ENCODE peak calls at places on chromosomes 7 and 10, in four cellular contexts. J is right atrium auricular region, Z is dorsolateral prefrontal cortex, E is HepG2. Q is an unnamed sample.
A peak's percentile ranks its signal among the peaks of the same experiment; 100 is the strongest.

GRCh38 chr7:128790297-128791037 is 1.3 kb upstream of the CCDC136 start:
- DNase-seq in J (no peak), Z (no peak), E (no peak), Q (peak; percentile 66)

GRCh38 chr7:134062460-134062859 is 64.7 kb upstream of the LRGUK start:
- DNase-seq in J (no peak), Z (no peak), E (no peak), Q (no peak)

GRCh38 chr7:95469187-95469586 is 16.6 kb upstream of the ASB4 start:
- DNase-seq in J (no peak), Z (no peak), E (no peak), Q (no peak)

GRCh38 chr10:105797234-105797890 is 1156.3 kb downstream of the SORCS3 start:
- DNase-seq in J (no peak), Z (no peak), E (peak; percentile 8), Q (no peak)

GRCh38 chr7:37448057-37448636 is 517 bp downstream of the ELMO1 start:
- DNase-seq in J (no peak), Z (no peak), E (no peak), Q (no peak)

GRCh38 chr10:87503892-87504291 is 801 bp upstream of the MINPP1 start:
- DNase-seq in J (no peak), Z (no peak), E (peak; percentile 21), Q (no peak)

GRCh38 chr7:3092468-3092867 is 48.8 kb upstream of the CARD11 start:
- DNase-seq in J (peak; percentile 60), Z (no peak), E (no peak), Q (no peak)

GRCh38 chr10:49058341-49059255 is 56.7 kb downstream of the VSTM4 start:
- DNase-seq in J (no peak), Z (no peak), E (no peak), Q (peak; percentile 83)

GRCh38 chr7:23264916-23265458 is 18.4 kb downstream of the GPNMB start:
- DNase-seq in J (no peak), Z (no peak), E (no peak), Q (no peak)

GRCh38 chr10:50624866-50625491 is 1.2 kb upstream of the SGMS1 start:
- DNase-seq in J (peak; percentile 75), Z (peak; percentile 78), E (peak; percentile 81), Q (peak; percentile 93)

GRCh38 chr7:156423876-156424275 is 216.7 kb upstream of the RNF32 start:
- DNase-seq in J (no peak), Z (no peak), E (no peak), Q (no peak)

GRCh38 chr7:81277691-81278090 is 358.8 kb upstream of the SEMA3C start:
- DNase-seq in J (no peak), Z (no peak), E (no peak), Q (no peak)

GRCh38 chr7:114852275-114852674 is 69.6 kb upstream of the MDFIC start:
- DNase-seq in J (no peak), Z (no peak), E (no peak), Q (no peak)

GRCh38 chr7:1359051-1359400 is 100.2 kb downstream of the MICALL2 start:
- DNase-seq in J (no peak), Z (no peak), E (no peak), Q (no peak)

GRCh38 chr7:98731651-98732050 is 114.6 kb downstream of the NPTX2 start:
- DNase-seq in J (no peak), Z (no peak), E (no peak), Q (no peak)

GRCh38 chr7:142311876-142312275 is 54.0 kb upstream of the PRSS58 start:
- DNase-seq in J (no peak), Z (no peak), E (no peak), Q (peak; percentile 34)

GRCh38 chr10:47195274-47195885 is 104.6 kb upstream of the GDF10 start:
- DNase-seq in J (peak; percentile 26), Z (no peak), E (no peak), Q (peak; percentile 79)

GRCh38 chr10:29648114-29648982 is 13.6 kb upstream of the SVIL start:
- DNase-seq in J (no peak), Z (no peak), E (no peak), Q (no peak)

GRCh38 chr10:95319239-95319638 is 28.4 kb upstream of the PDLIM1 start:
- DNase-seq in J (no peak), Z (no peak), E (no peak), Q (no peak)

GRCh38 chr10:131888186-131888604 is 12.6 kb upstream of the PPP2R2D start:
- DNase-seq in J (no peak), Z (no peak), E (no peak), Q (no peak)

GRCh38 chr7:69588773-69589172 is 9.5 kb upstream of the AUTS2 start:
- DNase-seq in J (no peak), Z (no peak), E (no peak), Q (no peak)

GRCh38 chr10:13356392-13356791 is 8.3 kb upstream of the SEPHS1 start:
- DNase-seq in J (no peak), Z (no peak), E (no peak), Q (no peak)

GRCh38 chr7:142300689-142301088 is 42.8 kb upstream of the PRSS58 start:
- DNase-seq in J (no peak), Z (no peak), E (no peak), Q (peak; percentile 57)

GRCh38 chr7:132430863-132431822 is 145.1 kb downstream of the PLXNA4 start:
- DNase-seq in J (peak; percentile 79), Z (no peak), E (no peak), Q (no peak)

GRCh38 chr7:17937506-17938115 is 2.7 kb downstream of the SNX13 start:
- DNase-seq in J (no peak), Z (no peak), E (no peak), Q (no peak)

GRCh38 chr10:24417053-24417452 is 208.1 kb downstream of the KIAA1217 start:
- DNase-seq in J (no peak), Z (no peak), E (no peak), Q (no peak)

GRCh38 chr7:49850921-49851613 is 77.6 kb downstream of the VWC2 start:
- DNase-seq in J (no peak), Z (no peak), E (no peak), Q (no peak)

GRCh38 chr7:42770106-42770505 is 141.8 kb downstream of the C7orf25 start:
- DNase-seq in J (no peak), Z (no peak), E (no peak), Q (no peak)

GRCh38 chr10:107994621-107995274 is 830.2 kb upstream of the SORCS1 start:
- DNase-seq in J (no peak), Z (no peak), E (no peak), Q (no peak)

GRCh38 chr10:34498821-34499220 is 316.3 kb downstream of the PARD3 start:
- DNase-seq in J (no peak), Z (no peak), E (no peak), Q (no peak)

GRCh38 chr7:102973096-102973802 is 60.4 kb downstream of the LRRC17 start:
- DNase-seq in J (no peak), Z (no peak), E (no peak), Q (peak; percentile 64)

GRCh38 chr7:18866359-18867036 is 250.9 kb downstream of the TWIST1 start:
- DNase-seq in J (peak; percentile 90), Z (no peak), E (no peak), Q (no peak)

GRCh38 chr7:26948617-26949118 is 84.3 kb upstream of the SKAP2 start:
- DNase-seq in J (no peak), Z (no peak), E (peak; percentile 11), Q (no peak)

GRCh38 chr10:124894569-124895215 is 47.2 kb upstream of the ZRANB1 start:
- DNase-seq in J (no peak), Z (no peak), E (no peak), Q (no peak)

GRCh38 chr10:74081192-74081803 is 69.3 kb downstream of the AP3M1 start:
- DNase-seq in J (no peak), Z (peak; percentile 50), E (peak; percentile 50), Q (peak; percentile 90)

GRCh38 chr7:27229448-27229847 is 13.2 kb upstream of the EVX1 start:
- DNase-seq in J (no peak), Z (no peak), E (no peak), Q (no peak)

GRCh38 chr10:58651742-58652141 is 139.1 kb downstream of the BICC1 start:
- DNase-seq in J (no peak), Z (no peak), E (no peak), Q (no peak)
- H3K4me3 ChIP-seq in J (no peak overlapping the region), Z (no peak overlapping the region), E (no peak overlapping the region), Q (no peak overlapping the region)

GRCh38 chr10:4701016-4701415 is 125.0 kb upstream of the AKR1E2 start:
- DNase-seq in J (no peak), Z (no peak), E (no peak), Q (no peak)
- H3K4me3 ChIP-seq in J (no peak overlapping the region), Z (no peak overlapping the region), E (no peak overlapping the region), Q (no peak overlapping the region)

GRCh38 chr10:3094565-3095168 is 27.3 kb downstream of the PFKP start:
- DNase-seq in J (no peak), Z (no peak), E (peak; percentile 16), Q (no peak)

GRCh38 chr10:3093996-3094395 is 26.6 kb downstream of the PFKP start:
- DNase-seq in J (no peak), Z (no peak), E (no peak), Q (no peak)

GRCh38 chr10:3097160-3097559 is 29.8 kb downstream of the PFKP start:
- DNase-seq in J (no peak), Z (no peak), E (no peak), Q (no peak)

GRCh38 chr10:3095373-3096139 is 28.2 kb downstream of the PFKP start:
- DNase-seq in J (peak; percentile 76), Z (no peak), E (peak; percentile 89), Q (no peak)

GRCh38 chr10:3096149-3096548 is 28.8 kb downstream of the PFKP start:
- DNase-seq in J (no peak), Z (no peak), E (no peak), Q (no peak)
- H3K4me3 ChIP-seq in J (no peak overlapping the region), Z (no peak overlapping the region), E (no peak overlapping the region), Q (peak overlapping the region; percentile 26)

GRCh38 chr7:100397336-100398081 is 24.2 kb downstream of the PILRA start:
- DNase-seq in J (no peak), Z (peak; percentile 42), E (no peak), Q (no peak)

GRCh38 chr7:100393233-100393905 is 20.1 kb downstream of the PILRA start:
- DNase-seq in J (no peak), Z (no peak), E (no peak), Q (no peak)

GRCh38 chr7:100394077-100394476 is 20.8 kb downstream of the PILRA start:
- DNase-seq in J (no peak), Z (no peak), E (no peak), Q (no peak)

GRCh38 chr7:100398239-100398638 is 25.0 kb downstream of the PILRA start:
- DNase-seq in J (no peak), Z (peak; percentile 49), E (no peak), Q (no peak)

DNA sequence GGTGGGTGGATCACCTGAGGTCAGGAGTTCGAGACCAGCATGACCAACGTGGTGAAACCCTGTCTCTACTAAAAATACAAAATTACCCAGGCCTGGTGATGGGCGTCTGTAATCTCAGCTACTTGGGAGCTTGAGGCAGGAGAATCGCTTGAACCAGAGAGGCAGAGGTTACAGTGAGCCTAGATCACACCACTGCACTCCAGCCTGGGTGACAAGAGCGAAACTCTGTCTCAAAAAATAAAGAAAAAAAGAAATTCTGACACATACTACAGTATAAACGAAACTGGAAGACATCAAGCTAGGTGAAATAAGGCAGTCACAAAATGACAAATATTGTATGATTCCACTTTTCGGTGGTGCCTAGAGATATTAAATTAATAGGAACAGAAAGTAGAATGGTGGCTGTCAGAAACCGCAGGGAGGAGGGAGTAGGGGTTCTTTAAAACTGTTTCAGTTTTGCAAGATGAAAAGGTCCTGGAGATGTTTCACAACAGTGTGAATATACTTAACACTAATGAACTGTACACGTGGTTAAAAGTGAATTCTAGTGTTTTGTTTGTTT is 23.2 kb downstream of the PILRA start:
- DNase-seq in J (no peak), Z (no peak), E (no peak), Q (no peak)
- H3K4me3 ChIP-seq in J (no peak overlapping the region), Z (no peak overlapping the region), E (no peak overlapping the region), Q (no peak overlapping the region)

Q was measured in esophagus muscularis mucosa.